ENCODE peak calls at places on chromosomes 11 and 22, in nine cellular contexts. One of them, this sample, is unnamed.

GRCh38 chr11:6548641-6549040 is 51.6 kb downstream of the DNHD1 start:
- DNase-seq in testis: no peak
- DNase-seq in cardiac muscle cell: no peak
- DNase-seq in fibroblast of lung: no peak
- DNase-seq in upper lobe of right lung: no peak
- DNase-seq in A549: no peak
- DNase-seq in fibroblast of mammary gland: no peak
- DNase-seq in adrenal gland: no peak
- DNase-seq in coronary artery: no peak
- DNase-seq in this sample: no peak

GRCh38 chr22:41699264-41700104 is at the start of gene MEI1:
- DNase-seq in A549: no peak
- DNase-seq in fibroblast of lung: peak; percentile 56
- DNase-seq in upper lobe of right lung: peak; percentile 93
- DNase-seq in fibroblast of mammary gland: peak; percentile 74
- DNase-seq in cardiac muscle cell: peak; percentile 83
- DNase-seq in testis: peak; percentile 87
- DNase-seq in coronary artery: no peak
- DNase-seq in adrenal gland: peak; percentile 86
- DNase-seq in this sample: peak; percentile 92

GRCh38 chr22:48496987-48497650 is 1330.6 kb downstream of the BRD1 start:
- DNase-seq in coronary artery: no peak
- DNase-seq in adrenal gland: no peak
- DNase-seq in cardiac muscle cell: no peak
- DNase-seq in fibroblast of mammary gland: no peak
- DNase-seq in A549: no peak
- DNase-seq in fibroblast of lung: no peak
- DNase-seq in upper lobe of right lung: no peak
- DNase-seq in testis: no peak
- DNase-seq in this sample: no peak

GRCh38 chr11:132653237-132653636 is 879.1 kb downstream of the OPCML start:
- DNase-seq in cardiac muscle cell: no peak
- DNase-seq in A549: no peak
- DNase-seq in testis: no peak
- DNase-seq in fibroblast of lung: no peak
- DNase-seq in upper lobe of right lung: no peak
- DNase-seq in adrenal gland: no peak
- DNase-seq in coronary artery: no peak
- DNase-seq in fibroblast of mammary gland: no peak
- DNase-seq in this sample: no peak

GRCh38 chr22:39623603-39624500 is 53.3 kb downstream of the CACNA1I start:
- DNase-seq in adrenal gland: no peak
- DNase-seq in testis: no peak
- DNase-seq in A549: no peak
- DNase-seq in coronary artery: no peak
- DNase-seq in cardiac muscle cell: no peak
- DNase-seq in upper lobe of right lung: no peak
- DNase-seq in fibroblast of mammary gland: no peak
- DNase-seq in fibroblast of lung: no peak
- DNase-seq in this sample: no peak

GRCh38 chr11:44309483-44310197 is at the start of gene ALX4:
- DNase-seq in coronary artery: no peak
- DNase-seq in testis: peak; percentile 48
- DNase-seq in cardiac muscle cell: peak; percentile 34
- DNase-seq in fibroblast of mammary gland: no peak
- DNase-seq in upper lobe of right lung: no peak
- DNase-seq in fibroblast of lung: peak; percentile 17
- DNase-seq in A549: no peak
- DNase-seq in adrenal gland: peak; percentile 20
- DNase-seq in this sample: peak; percentile 21

GRCh38 chr11:73957654-73958361 is 7.0 kb downstream of the DNAJB13 start:
- DNase-seq in upper lobe of right lung: no peak
- DNase-seq in coronary artery: no peak
- DNase-seq in A549: no peak
- DNase-seq in testis: no peak
- DNase-seq in adrenal gland: no peak
- DNase-seq in cardiac muscle cell: no peak
- DNase-seq in fibroblast of lung: no peak
- DNase-seq in fibroblast of mammary gland: no peak
- DNase-seq in this sample: no peak

GRCh38 chr11:13103962-13104554 is 94.9 kb downstream of the RASSF10 start:
- DNase-seq in upper lobe of right lung: no peak
- DNase-seq in coronary artery: no peak
- DNase-seq in fibroblast of mammary gland: no peak
- DNase-seq in testis: no peak
- DNase-seq in A549: no peak
- DNase-seq in fibroblast of lung: no peak
- DNase-seq in adrenal gland: no peak
- DNase-seq in cardiac muscle cell: no peak
- DNase-seq in this sample: no peak

GRCh38 chr22:29784451-29785361 is 17.5 kb downstream of the UQCR10 start:
- DNase-seq in A549: no peak
- DNase-seq in fibroblast of mammary gland: no peak
- DNase-seq in coronary artery: no peak
- DNase-seq in fibroblast of lung: peak; percentile 38
- DNase-seq in testis: peak; percentile 74
- DNase-seq in cardiac muscle cell: peak; percentile 71
- DNase-seq in adrenal gland: peak; percentile 88
- DNase-seq in upper lobe of right lung: no peak
- DNase-seq in this sample: peak; percentile 39

GRCh38 chr11:130476200-130476921 is 27.9 kb downstream of the ADAMTS15 start:
- DNase-seq in A549: no peak
- DNase-seq in adrenal gland: peak; percentile 28
- DNase-seq in fibroblast of mammary gland: no peak
- DNase-seq in testis: no peak
- DNase-seq in fibroblast of lung: peak; percentile 50
- DNase-seq in upper lobe of right lung: no peak
- DNase-seq in cardiac muscle cell: no peak
- DNase-seq in coronary artery: no peak
- DNase-seq in this sample: peak; percentile 42

GRCh38 chr11:65565624-65566453 is 4.4 kb upstream of the ZNRD2 start:
- DNase-seq in adrenal gland: no peak
- DNase-seq in coronary artery: no peak
- DNase-seq in cardiac muscle cell: no peak
- DNase-seq in fibroblast of mammary gland: no peak
- DNase-seq in fibroblast of lung: peak; percentile 70
- DNase-seq in testis: no peak
- DNase-seq in A549: no peak
- DNase-seq in upper lobe of right lung: no peak
- DNase-seq in this sample: no peak

GRCh38 chr11:72102946-72103753 is at the start of gene LAMTOR1:
- DNase-seq in upper lobe of right lung: peak; percentile 100
- DNase-seq in fibroblast of lung: peak; percentile 98
- DNase-seq in cardiac muscle cell: peak; percentile 100
- DNase-seq in testis: peak; percentile 99
- DNase-seq in A549: peak; percentile 90
- DNase-seq in adrenal gland: peak; percentile 100
- DNase-seq in coronary artery: peak; percentile 100
- DNase-seq in fibroblast of mammary gland: peak; percentile 99
- DNase-seq in this sample: peak; percentile 99
- H3K4me3 ChIP-seq in upper lobe of right lung: peak within 1 kb of the TSS; percentile 98
- H3K4me3 ChIP-seq in fibroblast of lung: peak within 1 kb of the TSS; percentile 96
- H3K4me3 ChIP-seq in cardiac muscle cell: peak within 1 kb of the TSS; percentile 82
- H3K4me3 ChIP-seq in testis: peak within 1 kb of the TSS; percentile 94
- H3K4me3 ChIP-seq in A549: peak within 1 kb of the TSS; percentile 94
- H3K4me3 ChIP-seq in adrenal gland: peak within 1 kb of the TSS; percentile 73
- H3K4me3 ChIP-seq in coronary artery: peak within 1 kb of the TSS; percentile 93
- H3K4me3 ChIP-seq in fibroblast of mammary gland: peak within 1 kb of the TSS; percentile 99
- H3K4me3 ChIP-seq in this sample: peak within 1 kb of the TSS; percentile 81

DNA sequence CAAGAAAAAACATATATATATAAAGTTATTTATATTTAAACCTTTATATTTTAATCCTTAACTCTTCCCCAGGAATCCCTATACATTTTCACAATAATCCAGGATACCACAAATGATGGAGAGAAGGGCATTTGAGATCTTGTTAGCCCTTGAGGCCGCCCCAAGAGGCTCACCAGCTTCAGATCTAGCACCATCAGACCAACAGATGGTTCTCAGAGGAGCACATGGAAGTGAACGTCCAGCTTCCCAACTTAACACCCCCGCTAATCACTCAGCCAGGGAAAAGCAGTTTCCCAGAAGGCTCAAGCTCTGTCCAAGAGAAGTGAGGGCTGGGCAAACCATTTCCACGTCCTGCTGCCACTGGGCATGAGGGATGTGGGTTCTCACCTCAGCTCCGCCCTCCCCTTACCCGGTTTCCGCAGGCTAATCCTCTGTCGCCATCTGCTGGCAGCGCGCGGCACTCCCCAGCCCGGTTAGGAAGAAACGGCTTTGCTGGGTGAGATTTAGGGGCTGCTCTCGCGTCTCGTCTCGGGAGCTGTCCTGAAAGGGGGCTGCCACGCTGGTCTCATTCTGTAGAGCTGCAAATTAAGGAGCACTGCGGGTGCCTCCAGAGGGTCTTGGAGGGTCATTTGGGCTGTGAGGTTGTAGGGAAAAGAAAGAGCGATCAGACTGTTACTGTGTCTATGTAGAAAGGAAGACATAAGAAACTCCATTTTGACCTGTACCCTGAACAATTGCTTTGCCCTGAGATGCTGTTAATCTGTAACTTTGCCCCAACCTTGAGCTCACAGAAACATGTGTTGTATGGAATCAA is 6.8 kb upstream of the FAM111A start:
- DNase-seq in fibroblast of mammary gland: peak; percentile 69
- DNase-seq in upper lobe of right lung: peak; percentile 90
- DNase-seq in cardiac muscle cell: peak; percentile 84
- DNase-seq in testis: peak; percentile 92
- DNase-seq in A549: peak; percentile 77
- DNase-seq in fibroblast of lung: peak; percentile 63
- DNase-seq in coronary artery: peak; percentile 79
- DNase-seq in adrenal gland: peak; percentile 87
- DNase-seq in this sample: peak; percentile 74
- TF ChIP-seq CTCF in fibroblast of mammary gland: peak; percentile 98
- TF ChIP-seq CTCF in upper lobe of right lung: peak; percentile 98
- TF ChIP-seq CTCF in cardiac muscle cell: peak; percentile 100
- TF ChIP-seq CTCF in testis: peak; percentile 72
- TF ChIP-seq CTCF in A549: peak; percentile 87
- TF ChIP-seq CTCF in fibroblast of lung: peak; percentile 99
- TF ChIP-seq CTCF in coronary artery: peak; percentile 91
- TF ChIP-seq CTCF in adrenal gland: peak; percentile 89
- TF ChIP-seq CTCF in this sample: peak; percentile 98

DNA sequence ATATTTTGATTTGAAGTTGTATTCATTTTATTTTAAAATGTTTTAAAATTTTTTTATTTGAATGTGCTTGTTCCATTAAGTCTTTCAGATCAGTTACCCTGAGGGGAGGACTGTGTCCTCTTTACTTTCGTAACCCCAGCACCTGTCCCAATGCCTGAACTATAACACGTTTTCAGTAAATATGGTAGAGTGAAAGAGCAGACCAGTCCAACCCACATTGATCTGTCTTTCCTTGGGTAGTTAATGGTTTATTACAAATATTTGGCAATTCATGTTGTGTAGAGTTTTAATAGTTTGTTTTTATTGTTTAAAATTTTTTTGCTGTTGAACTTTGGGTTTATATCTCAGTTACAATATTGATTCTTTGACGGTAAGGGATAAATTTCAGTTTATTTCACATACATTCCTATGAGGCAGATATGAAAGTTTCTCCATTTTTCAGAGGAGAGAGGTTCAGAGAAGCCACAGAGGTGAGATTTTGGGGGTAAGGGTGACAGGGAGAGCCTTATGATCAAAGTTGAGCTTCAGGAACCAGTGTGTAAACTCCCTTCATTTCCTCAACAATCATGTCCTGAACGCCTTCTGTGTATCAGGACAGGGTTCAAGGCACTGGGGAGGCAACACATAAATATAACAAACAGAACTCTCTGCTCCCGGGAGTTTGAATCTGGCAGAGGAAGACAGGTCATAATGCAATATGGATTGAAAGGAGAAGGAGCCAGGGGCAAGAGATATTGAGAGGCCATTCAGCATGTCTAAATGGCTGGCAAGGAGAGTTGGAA is 27.8 kb downstream of the AMOTL1 start:
- DNase-seq in upper lobe of right lung: no peak
- DNase-seq in fibroblast of lung: no peak
- DNase-seq in fibroblast of mammary gland: no peak
- DNase-seq in cardiac muscle cell: no peak
- DNase-seq in A549: no peak
- DNase-seq in coronary artery: no peak
- DNase-seq in testis: no peak
- DNase-seq in adrenal gland: no peak
- DNase-seq in this sample: no peak
- H3K4me3 ChIP-seq in upper lobe of right lung: no peak overlapping the region
- H3K4me3 ChIP-seq in fibroblast of lung: peak overlapping the region; percentile 22
- H3K4me3 ChIP-seq in fibroblast of mammary gland: peak overlapping the region; percentile 55
- H3K4me3 ChIP-seq in cardiac muscle cell: no peak overlapping the region
- H3K4me3 ChIP-seq in A549: no peak overlapping the region
- H3K4me3 ChIP-seq in coronary artery: peak overlapping the region; percentile 36
- H3K4me3 ChIP-seq in testis: no peak overlapping the region
- H3K4me3 ChIP-seq in adrenal gland: no peak overlapping the region
- H3K4me3 ChIP-seq in this sample: peak overlapping the region; percentile 3

DNA sequence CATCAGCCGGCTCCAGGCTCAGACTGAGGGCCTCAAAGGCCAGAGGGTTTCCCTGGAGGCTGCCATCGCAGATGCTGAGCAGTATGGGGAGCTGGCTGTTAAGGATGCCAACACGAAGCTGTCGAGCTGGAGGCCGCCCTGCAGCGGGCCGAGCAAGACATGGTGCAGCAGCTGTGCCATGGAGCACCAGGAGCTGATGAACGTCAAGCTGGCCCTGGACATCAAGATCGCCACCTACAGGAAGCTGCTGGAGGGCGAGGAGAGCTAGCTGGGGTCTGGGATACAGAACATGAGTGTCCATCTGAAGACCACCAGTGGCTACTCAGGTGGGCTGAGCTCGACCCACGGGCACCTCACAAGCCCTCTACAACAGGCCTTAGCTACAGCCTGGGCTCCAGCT is 4.0 kb upstream of the SCUBE2 start:
- DNase-seq in testis: no peak
- DNase-seq in A549: no peak
- DNase-seq in adrenal gland: peak; percentile 30
- DNase-seq in coronary artery: no peak
- DNase-seq in upper lobe of right lung: no peak
- DNase-seq in fibroblast of lung: no peak
- DNase-seq in fibroblast of mammary gland: no peak
- DNase-seq in cardiac muscle cell: no peak
- DNase-seq in this sample: no peak
- TF ChIP-seq CTCF in testis: no peak
- TF ChIP-seq CTCF in A549: peak; percentile 11
- TF ChIP-seq CTCF in adrenal gland: no peak
- TF ChIP-seq CTCF in coronary artery: no peak
- TF ChIP-seq CTCF in upper lobe of right lung: peak; percentile 21
- TF ChIP-seq CTCF in fibroblast of lung: peak; percentile 9
- TF ChIP-seq CTCF in fibroblast of mammary gland: no peak
- TF ChIP-seq CTCF in cardiac muscle cell: peak; percentile 26
- TF ChIP-seq CTCF in this sample: no peak

DNA sequence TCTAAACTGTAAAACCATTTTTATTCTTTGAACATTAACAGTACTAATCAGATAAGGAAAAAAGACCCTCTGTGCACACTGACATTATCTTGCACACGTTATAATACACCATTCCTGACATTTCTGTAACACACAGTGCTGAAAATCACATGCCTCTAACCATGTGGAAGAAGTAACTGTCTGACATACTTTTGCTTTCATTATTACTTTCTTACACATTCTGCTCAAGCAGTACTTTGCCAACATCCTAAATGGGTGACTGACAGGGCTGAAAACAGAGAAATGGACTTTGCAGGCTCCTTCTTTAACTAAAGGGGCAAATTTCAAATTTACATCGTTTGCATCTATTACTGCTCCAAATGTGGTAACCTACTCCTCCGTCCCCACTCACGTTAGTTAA is 22.8 kb upstream of the TP53AIP1 start:
- DNase-seq in coronary artery: no peak
- DNase-seq in upper lobe of right lung: no peak
- DNase-seq in testis: no peak
- DNase-seq in A549: no peak
- DNase-seq in cardiac muscle cell: peak; percentile 11
- DNase-seq in adrenal gland: no peak
- DNase-seq in fibroblast of mammary gland: no peak
- DNase-seq in fibroblast of lung: no peak
- DNase-seq in this sample: no peak
- H3K4me3 ChIP-seq in coronary artery: no peak overlapping the region
- H3K4me3 ChIP-seq in upper lobe of right lung: no peak overlapping the region
- H3K4me3 ChIP-seq in testis: no peak overlapping the region
- H3K4me3 ChIP-seq in A549: no peak overlapping the region
- H3K4me3 ChIP-seq in cardiac muscle cell: no peak overlapping the region
- H3K4me3 ChIP-seq in adrenal gland: no peak overlapping the region
- H3K4me3 ChIP-seq in fibroblast of mammary gland: no peak overlapping the region
- H3K4me3 ChIP-seq in fibroblast of lung: no peak overlapping the region
- H3K4me3 ChIP-seq in this sample: no peak overlapping the region

This sample was measured in heart right ventricle.